ENCODE peak calls at places on chromosomes 16 and 17, in six cellular contexts. Z, K, I, C, W and R are unnamed samples.

GRCh38 chr16:3091551-3091950 is 7.5 kb downstream of the ZSCAN10 start:
- DNase-seq in Z (no peak), K (no peak), I (no peak), C (no peak), W (no peak), R (no peak)

GRCh38 chr16:67198238-67198734 is 645 bp upstream of the ELMO3 start:
- DNase-seq in Z (peak), K (peak), I (peak), C (peak), W (no peak), R (no peak)

GRCh38 chr16:76176616-76177015 is 100.6 kb upstream of the CNTNAP4 start:
- DNase-seq in Z (no peak), K (no peak), I (no peak), C (no peak), W (no peak), R (no peak)

GRCh38 chr16:68417711-68418301 is 30.5 kb downstream of the SMPD3 start:
- DNase-seq in Z (no peak), K (no peak), I (peak), C (no peak), W (peak), R (no peak)

GRCh38 chr16:75238853-75239371 is 12.5 kb downstream of the BCAR1 start:
- DNase-seq in Z (no peak), K (peak), I (no peak), C (no peak), W (no peak), R (no peak)

GRCh38 chr17:19752216-19753048 is 4.3 kb upstream of the ALDH3A1 start:
- DNase-seq in Z (no peak), K (peak), I (no peak), C (no peak), W (no peak), R (no peak)

GRCh38 chr16:77190190-77190477 is 856 bp upstream of the MON1B start:
- DNase-seq in Z (no peak), K (peak), I (no peak), C (no peak), W (no peak), R (no peak)

GRCh38 chr16:29111421-29111820 is 126.6 kb downstream of the LAT start:
- DNase-seq in Z (no peak), K (no peak), I (no peak), C (no peak), W (no peak), R (no peak)

GRCh38 chr16:30027588-30028437 is 3.3 kb downstream of the TLCD3B start:
- DNase-seq in Z (no peak), K (no peak), I (no peak), C (no peak), W (no peak), R (no peak)

GRCh38 chr16:31487720-31488629 is 5.1 kb downstream of the SLC5A2 start:
- DNase-seq in Z (no peak), K (peak), I (peak), C (peak), W (no peak), R (no peak)

GRCh38 chr17:77281904-77282367 is 141.2 kb downstream of the SEC14L1 start:
- DNase-seq in Z (no peak), K (no peak), I (no peak), C (no peak), W (no peak), R (no peak)

GRCh38 chr17:19716108-19717030 is at the start of gene SLC47A2:
- DNase-seq in Z (no peak), K (no peak), I (no peak), C (no peak), W (no peak), R (no peak)

GRCh38 chr16:67170168-67170947 is at the start of gene NOL3:
- DNase-seq in Z (no peak), K (peak), I (peak), C (peak), W (peak), R (no peak)

GRCh38 chr16:81946206-81946605 is 65.1 kb downstream of the SDR42E1 start:
- DNase-seq in Z (no peak), K (peak), I (no peak), C (no peak), W (no peak), R (no peak)

GRCh38 chr17:48131216-48131824 is 23.8 kb downstream of the SNX11 start:
- DNase-seq in Z (no peak), K (peak), I (peak), C (peak), W (peak), R (peak)

GRCh38 chr17:42118545-42118944 is 2.6 kb downstream of the KAT2A start:
- DNase-seq in Z (no peak), K (peak), I (peak), C (peak), W (peak), R (no peak)

GRCh38 chr16:29151317-29151716 is 166.5 kb downstream of the LAT start:
- DNase-seq in Z (no peak), K (no peak), I (no peak), C (no peak), W (no peak), R (no peak)

GRCh38 chr16:11250091-11250785 is 5.8 kb downstream of the SOCS1 start:
- DNase-seq in Z (no peak), K (no peak), I (no peak), C (peak), W (no peak), R (no peak)

GRCh38 chr16:67248401-67249177 is at the start of gene SLC9A5:
- DNase-seq in Z (no peak), K (peak), I (peak), C (no peak), W (peak), R (no peak)

GRCh38 chr16:59148756-59149155 is 414.6 kb upstream of the GOT2 start:
- DNase-seq in Z (no peak), K (no peak), I (no peak), C (no peak), W (no peak), R (no peak)

GRCh38 chr17:67007266-67007665 is 37.1 kb upstream of the CACNG1 start:
- DNase-seq in Z (no peak), K (no peak), I (no peak), C (no peak), W (no peak), R (no peak)

GRCh38 chr17:15378243-15378642 is 36.8 kb upstream of the TEKT3 start:
- DNase-seq in Z (no peak), K (no peak), I (no peak), C (no peak), W (no peak), R (no peak)

GRCh38 chr17:48051278-48051677 is 3.1 kb downstream of the NFE2L1 start:
- DNase-seq in Z (no peak), K (no peak), I (no peak), C (no peak), W (no peak), R (no peak)

GRCh38 chr17:17994271-17994670 is 21.6 kb downstream of the DRC3 start:
- DNase-seq in Z (no peak), K (peak), I (peak), C (no peak), W (no peak), R (no peak)

GRCh38 chr17:68513932-68514331 is 1.7 kb downstream of the PRKAR1A start:
- DNase-seq in Z (no peak), K (no peak), I (peak), C (no peak), W (no peak), R (no peak)

GRCh38 chr17:38881600-38882191 is 11.8 kb downstream of the LASP1 start:
- DNase-seq in Z (no peak), K (peak), I (peak), C (peak), W (peak), R (no peak)

GRCh38 chr17:61723183-61723582 is 132.2 kb upstream of the NACA2 start:
- DNase-seq in Z (no peak), K (no peak), I (no peak), C (no peak), W (no peak), R (no peak)

GRCh38 chr17:19348806-19349205 is 13.7 kb downstream of the B9D1 start:
- DNase-seq in Z (no peak), K (no peak), I (no peak), C (no peak), W (no peak), R (no peak)

GRCh38 chr17:83176272-83176955 is 97.0 kb downstream of the METRNL start:
- DNase-seq in Z (no peak), K (no peak), I (no peak), C (no peak), W (no peak), R (no peak)

GRCh38 chr16:75593308-75593707 is 27.1 kb downstream of the GABARAPL2 start:
- DNase-seq in Z (no peak), K (no peak), I (no peak), C (no peak), W (no peak), R (no peak)

GRCh38 chr17:19508327-19508867 is 25.3 kb upstream of the SLC47A1 start:
- DNase-seq in Z (no peak), K (no peak), I (no peak), C (no peak), W (no peak), R (no peak)

DNA sequence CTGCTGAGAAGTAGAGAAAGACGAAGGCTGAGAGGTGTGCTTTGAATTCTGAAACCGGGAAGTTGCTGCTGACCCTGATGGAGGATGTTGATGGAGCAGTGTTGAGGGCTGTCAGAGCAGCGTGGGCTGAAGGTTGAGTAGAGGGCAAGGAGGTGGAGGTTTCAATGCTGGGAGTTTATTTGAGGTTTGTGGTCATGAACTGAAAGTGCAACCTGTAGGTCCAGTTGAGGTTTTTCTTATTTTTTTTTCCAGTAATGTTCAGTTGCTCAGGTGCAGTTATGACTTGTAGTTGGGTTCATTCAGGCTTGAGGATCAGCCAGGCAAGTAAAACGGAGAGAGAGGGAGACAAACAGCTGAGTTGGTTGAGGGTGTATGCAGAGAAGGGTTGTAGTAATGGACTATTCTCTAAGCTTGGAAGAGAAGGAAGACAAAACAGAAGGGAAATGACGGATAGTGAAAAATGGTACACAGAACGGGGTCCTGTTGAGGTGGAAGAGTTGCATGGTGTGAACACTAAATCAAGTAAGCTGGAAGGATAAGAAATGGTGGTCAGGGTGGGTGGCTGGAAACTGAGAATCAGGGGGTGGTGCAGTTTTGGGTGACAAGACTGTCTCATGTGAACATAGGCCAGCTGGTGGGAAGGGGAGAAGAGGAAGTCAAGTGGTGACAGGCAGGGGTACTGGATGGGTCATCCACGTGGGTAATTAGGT is 8.7 kb upstream of the UBE2G1 start:
- DNase-seq in Z (no peak), K (no peak), I (no peak), C (no peak), W (peak), R (no peak)
- H3K27ac ChIP-seq in Z (no peak), K (no peak), I (no peak), C (no peak), W (no peak), R (no peak)

GRCh38 chr17:57273471-57273870 is 17.1 kb downstream of the MSI2 start:
- DNase-seq in Z (no peak), K (no peak), I (no peak), C (no peak), W (no peak), R (no peak)

GRCh38 chr17:57276621-57277020 is 20.3 kb downstream of the MSI2 start:
- DNase-seq in Z (no peak), K (no peak), I (no peak), C (no peak), W (no peak), R (no peak)

GRCh38 chr17:57275365-57275764 is 19.0 kb downstream of the MSI2 start:
- DNase-seq in Z (no peak), K (no peak), I (no peak), C (no peak), W (no peak), R (no peak)

GRCh38 chr17:57271821-57272220 is 15.5 kb downstream of the MSI2 start:
- DNase-seq in Z (no peak), K (no peak), I (no peak), C (no peak), W (no peak), R (no peak)

DNA sequence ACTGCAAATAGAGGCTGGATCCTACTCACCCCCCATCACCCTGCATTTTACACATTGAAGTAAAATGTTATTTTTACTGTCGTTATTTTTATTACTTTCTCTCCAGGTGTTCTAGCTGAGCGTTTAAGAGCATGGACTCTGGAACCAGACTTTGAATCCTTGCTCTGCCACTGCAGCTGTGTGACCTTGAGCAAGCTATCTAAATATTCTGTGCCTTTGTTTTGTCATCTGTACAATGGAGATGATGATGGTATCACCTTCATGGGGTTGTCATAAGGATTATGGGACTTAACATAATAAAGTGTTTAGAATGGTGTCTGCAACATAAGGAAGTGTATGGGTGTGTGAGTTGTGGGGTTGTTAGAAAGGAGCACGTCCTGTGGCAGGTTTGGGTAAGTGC is 17.8 kb downstream of the MSI2 start:
- DNase-seq in Z (no peak), K (no peak), I (no peak), C (no peak), W (no peak), R (no peak)
- H3K9ac ChIP-seq in Z (no peak), K (no peak), I (no peak), C (no peak), W (no peak), R (no peak)

GRCh38 chr17:8175795-8176196 is 384 bp downstream of the TMEM107 start:
- DNase-seq in Z (no peak), K (peak), I (no peak), C (no peak), W (no peak), R (no peak)

GRCh38 chr17:8173056-8173870 is 2.9 kb downstream of the TMEM107 start:
- DNase-seq in Z (no peak), K (peak), I (peak), C (peak), W (peak), R (peak)

GRCh38 chr17:8173871-8174322 is 2.3 kb downstream of the TMEM107 start:
- DNase-seq in Z (no peak), K (peak), I (no peak), C (no peak), W (no peak), R (no peak)

GRCh38 chr17:8176998-8177731 is 985 bp upstream of the TMEM107 start:
- DNase-seq in Z (no peak), K (no peak), I (no peak), C (no peak), W (peak), R (no peak)

GRCh38 chr17:8176197-8176940 is at the start of gene TMEM107:
- DNase-seq in Z (no peak), K (peak), I (peak), C (peak), W (peak), R (no peak)
- H3K27ac ChIP-seq in Z (peak), K (peak), I (peak), C (peak), W (peak), R (peak)

GRCh38 chr17:3636908-3637373 is 381 bp downstream of the CTNS start:
- DNase-seq in Z (no peak), K (peak), I (no peak), C (no peak), W (no peak), R (no peak)
- H3K9ac ChIP-seq in Z (peak), K (peak), I (peak), C (peak), W (peak), R (peak)

DNA sequence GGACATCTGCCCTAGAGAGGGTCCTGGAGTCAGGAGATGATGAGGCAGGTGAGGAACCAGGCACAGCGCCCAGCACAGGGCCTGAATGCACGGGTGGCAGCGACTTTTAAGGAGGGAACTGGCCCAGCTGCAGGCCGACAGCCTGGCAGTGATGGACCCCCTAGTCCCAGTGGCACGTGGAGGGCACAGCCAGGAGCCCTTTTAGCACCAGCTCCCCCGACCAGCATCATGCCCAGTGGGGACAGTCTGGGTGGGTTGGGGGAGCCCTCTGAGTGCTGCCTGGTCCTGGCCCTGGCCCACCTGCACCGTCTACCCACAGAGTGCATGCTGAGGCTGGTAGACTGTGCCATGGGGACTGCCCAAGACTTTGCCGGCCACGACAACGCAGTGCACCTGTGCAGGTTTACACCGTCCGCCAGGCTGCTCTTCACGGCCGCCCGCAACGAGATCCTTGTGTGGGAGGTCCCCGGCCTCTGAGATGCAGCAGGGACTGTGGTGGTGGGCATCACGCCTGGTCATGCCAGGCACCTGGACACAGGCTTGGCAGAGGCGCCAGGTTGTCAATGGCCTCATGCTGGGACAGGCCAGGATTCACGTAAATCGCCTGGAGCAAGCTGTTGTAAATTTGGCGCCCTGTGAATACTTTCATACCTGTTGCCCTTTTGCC is 686 bp upstream of the RHOT2 start:
- DNase-seq in Z (no peak), K (no peak), I (no peak), C (no peak), W (no peak), R (no peak)
- H3K27ac ChIP-seq in Z (no peak), K (no peak), I (no peak), C (peak), W (peak), R (peak)

GRCh38 chr16:65116216-65116615 is 5.6 kb downstream of the CDH11 start:
- DNase-seq in Z (no peak), K (no peak), I (no peak), C (no peak), W (no peak), R (no peak)
- H3K9ac ChIP-seq in Z (no peak), K (no peak), I (no peak), C (no peak), W (no peak), R (no peak)

DNA sequence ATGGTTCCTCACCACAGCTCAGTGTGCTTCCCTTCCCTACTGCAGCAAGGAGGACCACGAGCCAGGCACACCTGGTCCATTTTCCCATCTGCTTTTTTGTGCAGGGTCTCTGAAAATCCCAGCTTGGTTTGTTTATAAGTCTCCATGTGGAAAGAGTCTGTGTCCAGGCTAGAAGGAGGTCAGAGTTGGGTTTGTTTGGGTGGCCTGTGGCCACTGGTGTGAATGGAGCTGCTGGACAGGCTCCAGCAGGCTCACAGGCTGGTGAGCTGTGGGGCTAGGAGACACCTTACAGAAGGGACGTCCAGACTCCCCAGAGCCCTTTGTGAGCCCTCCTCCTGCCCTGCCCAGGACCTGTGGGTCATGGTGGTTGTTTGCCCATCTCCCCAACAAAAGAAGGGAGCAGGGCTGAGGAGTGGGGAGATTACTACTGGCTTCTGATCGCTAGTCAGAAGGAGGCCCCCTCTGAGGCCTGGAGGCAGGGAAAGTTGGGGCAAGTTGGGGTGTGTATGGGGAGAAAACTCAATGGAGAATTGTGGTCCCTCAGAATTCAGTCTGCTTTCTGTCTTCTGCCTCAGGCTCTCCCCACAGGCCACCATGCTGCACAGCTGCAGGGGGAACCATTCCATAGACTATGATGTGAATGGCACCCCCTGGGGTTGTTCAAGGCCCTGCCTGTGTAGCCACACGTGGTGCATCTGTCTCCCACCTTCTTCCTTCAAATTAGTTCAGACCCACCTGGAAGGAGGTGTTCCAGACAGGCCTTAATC is 4.1 kb downstream of the RARA start:
- DNase-seq in Z (no peak), K (no peak), I (no peak), C (no peak), W (no peak), R (no peak)
- H3K27ac ChIP-seq in Z (no peak), K (no peak), I (no peak), C (no peak), W (no peak), R (peak)